ENCODE peak calls at places on chromosomes 16 and 17, in five cellular contexts. M, F, E, I and G are unnamed samples.

GRCh38 chr16:17302620-17303019 is 168.1 kb downstream of the XYLT1 start:
- DNase-seq in F (no peak), M (no peak), E (no peak), I (no peak), G (no peak)

GRCh38 chr16:48194828-48195566 is 39.2 kb upstream of the ABCC12 start:
- DNase-seq in E (peak), M (no peak), F (peak), I (no peak), G (no peak)

GRCh38 chr16:53913082-53913870 is 209.3 kb downstream of the FTO start:
- DNase-seq in F (peak), I (peak), M (peak), E (peak), G (peak)

GRCh38 chr17:79923974-79924638 is 84.9 kb upstream of the CBX4 start:
- DNase-seq in M (no peak), F (peak), E (peak), I (no peak), G (no peak)

GRCh38 chr17:80115159-80115558 is 13.8 kb downstream of the GAA start:
- DNase-seq in I (no peak), M (no peak), F (no peak), E (no peak), G (no peak)

GRCh38 chr16:11586856-11587642 is at the start of gene LITAF:
- DNase-seq in I (peak), M (peak), E (peak), F (peak), G (peak)

GRCh38 chr17:28997811-28998210 is 8.0 kb downstream of the SEZ6 start:
- DNase-seq in M (no peak), F (no peak), E (no peak), I (no peak), G (no peak)

GRCh38 chr16:75256871-75257343 is 5.5 kb upstream of the BCAR1 start:
- DNase-seq in F (no peak), I (no peak), E (peak), M (no peak), G (no peak)

GRCh38 chr16:10684541-10685151 is 10.1 kb downstream of the TEKT5 start:
- DNase-seq in I (no peak), M (no peak), E (no peak), F (no peak), G (no peak)

DNA sequence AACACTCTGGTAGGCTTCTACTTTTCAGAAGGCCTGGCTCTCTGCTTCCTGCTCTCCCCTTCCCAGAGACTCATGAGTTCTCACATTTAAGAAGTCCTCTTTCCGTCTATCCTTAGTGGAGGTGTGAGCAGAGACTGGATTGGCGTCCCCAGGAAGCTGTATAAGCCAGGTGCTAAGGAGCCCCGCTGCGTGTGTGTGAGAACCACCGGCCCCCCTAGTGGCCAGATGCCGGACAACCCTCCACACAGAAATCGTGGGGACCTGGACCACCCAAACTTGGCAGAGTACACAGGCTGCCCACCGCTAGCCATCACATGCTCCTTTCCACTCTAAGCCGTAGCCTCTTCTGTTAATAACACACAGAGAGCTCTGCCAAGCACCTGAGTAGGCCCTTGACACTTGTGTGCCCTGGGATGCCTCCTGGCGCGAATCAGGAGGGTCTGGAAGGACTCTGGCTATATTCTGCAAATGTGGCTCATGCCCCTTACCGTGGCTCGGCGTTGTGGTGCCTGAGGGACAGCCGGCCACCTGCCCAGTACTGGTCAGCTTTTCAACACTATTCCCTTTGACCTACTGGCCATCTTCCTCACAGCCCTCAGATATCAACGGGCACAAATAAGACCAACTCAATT is 13.9 kb downstream of the CYB5D2 start:
- DNase-seq in F (no peak), M (no peak), E (no peak), I (no peak), G (no peak)
- TF ChIP-seq CTCF in F (peak), M (peak), E (no peak), I (no peak), G (no peak)

DNA sequence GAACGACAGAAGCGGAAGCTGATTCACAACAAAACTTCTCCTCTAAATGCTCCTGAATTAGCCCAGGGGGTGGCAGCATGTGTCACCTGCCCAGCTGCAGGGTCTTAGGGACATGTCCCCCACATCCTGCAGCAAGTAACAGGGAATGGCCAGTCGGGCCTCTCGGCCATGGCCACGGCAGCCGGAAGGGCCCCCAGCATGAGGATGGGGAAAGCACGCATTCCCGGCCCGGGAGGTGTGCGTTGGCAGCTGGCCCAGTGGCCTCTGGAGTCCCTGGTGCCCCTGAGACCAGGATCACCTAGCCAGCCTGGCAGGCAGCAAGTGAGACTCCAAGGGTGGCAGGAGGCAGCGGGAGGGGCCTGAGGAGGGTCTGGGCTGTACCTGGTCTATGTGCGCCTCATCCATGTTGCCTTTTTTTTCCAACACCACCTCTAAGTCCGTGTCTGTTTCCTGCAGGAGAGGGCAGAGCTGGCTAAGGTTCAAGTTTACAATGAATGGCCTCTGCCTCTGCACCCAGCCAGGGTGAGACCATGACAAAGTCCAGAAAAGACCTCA is 7.0 kb downstream of the KNOP1 start:
- DNase-seq in M (no peak), F (no peak), E (no peak), I (no peak), G (no peak)
- TF ChIP-seq CTCF in M (no peak), F (no peak), E (no peak), I (no peak), G (no peak)

GRCh38 chr16:457732-458400 is 32.4 kb downstream of the RAB11FIP3 start:
- DNase-seq in M (no peak), F (peak), E (peak), I (no peak), G (no peak)
- TF ChIP-seq CTCF in M (no peak), F (no peak), E (no peak), I (no peak), G (no peak)

GRCh38 chr16:50315346-50315997 is 49.1 kb downstream of the ADCY7 start:
- DNase-seq in I (no peak), F (no peak), M (no peak), E (no peak), G (no peak)

GRCh38 chr16:50314665-50315064 is 48.3 kb downstream of the ADCY7 start:
- DNase-seq in M (no peak), E (no peak), F (no peak), I (no peak), G (no peak)

GRCh38 chr16:50316102-50316847 is 49.9 kb downstream of the ADCY7 start:
- DNase-seq in M (no peak), F (no peak), E (no peak), I (no peak), G (no peak)

GRCh38 chr16:50318796-50319578 is 49.8 kb downstream of the BRD7 start:
- DNase-seq in M (no peak), F (no peak), E (no peak), I (no peak), G (no peak)

GRCh38 chr16:50316848-50317630 is 50.7 kb downstream of the ADCY7 start:
- DNase-seq in M (no peak), I (no peak), E (no peak), F (no peak), G (no peak)
- TF ChIP-seq CTCF in M (peak), I (no peak), E (no peak), F (no peak), G (no peak)

DNA sequence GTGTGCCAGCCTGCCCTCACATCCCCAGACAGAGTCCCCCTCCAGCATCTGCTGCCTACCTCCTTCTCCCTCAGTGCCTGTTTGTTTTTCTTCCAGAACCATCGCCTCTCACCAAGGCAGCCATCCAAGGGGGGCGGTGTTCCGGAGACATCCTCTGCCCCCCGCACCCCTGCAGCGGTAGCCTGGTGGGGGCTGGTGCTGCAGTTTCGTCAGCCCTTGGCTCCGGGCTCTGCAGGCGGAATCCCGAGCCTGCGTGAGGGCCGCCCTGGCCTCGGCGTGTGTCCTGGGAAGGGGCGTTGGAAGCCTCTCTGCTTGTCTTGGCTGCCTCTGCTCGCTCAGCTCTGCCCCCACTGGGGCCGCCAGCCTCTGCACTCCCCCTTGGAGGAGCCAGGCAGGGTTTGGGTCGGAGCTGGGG is 126.0 kb upstream of the CIBAR2 start:
- DNase-seq in E (peak), F (no peak), I (peak), M (peak), G (peak)
- TF ChIP-seq CTCF in E (no peak), F (no peak), I (peak), M (peak), G (peak)

DNA sequence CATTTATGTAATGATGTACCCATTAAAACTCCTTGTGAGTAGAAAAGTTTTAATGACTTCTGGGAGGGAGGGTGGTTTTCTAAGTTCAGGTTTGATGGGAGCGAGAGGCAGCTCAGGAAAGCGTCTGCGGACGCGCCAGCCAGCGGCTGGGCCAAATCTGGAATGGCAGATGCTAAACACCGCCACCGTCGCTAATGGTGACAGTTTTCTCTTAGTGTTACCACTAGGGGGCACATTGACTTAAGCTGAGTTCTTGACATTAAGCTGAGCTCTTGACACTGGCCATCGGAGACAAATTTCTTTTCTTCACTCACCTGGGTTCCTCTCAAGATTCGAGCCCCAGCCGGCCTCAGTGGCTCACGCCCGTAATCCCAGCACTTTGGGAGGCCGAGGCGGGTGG is 6.7 kb downstream of the TRPV1 start:
- DNase-seq in M (no peak), I (no peak), F (peak), E (peak), G (no peak)
- TF ChIP-seq CTCF in M (peak), I (peak), F (peak), E (no peak), G (peak)

GRCh38 chr17:81701288-81702071 is 1.7 kb upstream of the MRPL12 start:
- DNase-seq in F (no peak), I (no peak), M (no peak), E (no peak), G (no peak)

GRCh38 chr17:81700353-81701287 is 2.5 kb upstream of the MRPL12 start:
- DNase-seq in M (no peak), I (no peak), E (no peak), F (no peak), G (no peak)

GRCh38 chr17:81703747-81704654 is 834 bp downstream of the MRPL12 start:
- DNase-seq in E (no peak), F (no peak), M (no peak), I (no peak), G (no peak)

GRCh38 chr17:81705518-81706231 is 2.5 kb downstream of the MRPL12 start:
- DNase-seq in E (no peak), I (no peak), F (no peak), M (no peak), G (no peak)

GRCh38 chr17:81702934-81703746 is at the start of gene MRPL12:
- DNase-seq in F (peak), I (peak), M (peak), E (peak), G (peak)
- TF ChIP-seq CTCF in F (no peak), I (peak), M (peak), E (no peak), G (no peak)